ENCODE peak calls at places on chromosomes 13 and 19, in five cellular contexts. One of them, this sample, is unnamed.

GRCh38 chr13:60974296-60974695 is 441.4 kb downstream of the PCDH20 start:
- DNase-seq in ELF-1: peak
- DNase-seq in mesendoderm: peak
- DNase-seq in C1 segment of cervical spinal cord: no peak
- DNase-seq in NCI-H2227 treated with DMSO at 0.1 percent for 48 hours: no peak
- DNase-seq in this sample: no peak

GRCh38 chr19:31354316-31354715 is 5.1 kb upstream of the TSHZ3 start:
- DNase-seq in ELF-1: peak
- DNase-seq in mesendoderm: no peak
- DNase-seq in C1 segment of cervical spinal cord: no peak
- DNase-seq in NCI-H2227 treated with DMSO at 0.1 percent for 48 hours: no peak
- DNase-seq in this sample: no peak

GRCh38 chr19:16062789-16063188 is 13.5 kb upstream of the TPM4 start:
- DNase-seq in mesendoderm: peak
- DNase-seq in ELF-1: peak
- DNase-seq in NCI-H2227 treated with DMSO at 0.1 percent for 48 hours: no peak
- DNase-seq in C1 segment of cervical spinal cord: no peak
- DNase-seq in this sample: no peak

GRCh38 chr13:109748677-109749076 is 37.7 kb downstream of the IRS2 start:
- DNase-seq in NCI-H2227 treated with DMSO at 0.1 percent for 48 hours: no peak
- DNase-seq in C1 segment of cervical spinal cord: no peak
- DNase-seq in mesendoderm: no peak
- DNase-seq in ELF-1: no peak
- DNase-seq in this sample: no peak

GRCh38 chr19:19342086-19343015 is 21.7 kb downstream of the MAU2 start:
- DNase-seq in C1 segment of cervical spinal cord: peak
- DNase-seq in ELF-1: peak
- DNase-seq in mesendoderm: peak
- DNase-seq in NCI-H2227 treated with DMSO at 0.1 percent for 48 hours: peak
- DNase-seq in this sample: no peak

GRCh38 chr13:100100115-100100879 is 11.4 kb downstream of the PCCA start:
- DNase-seq in NCI-H2227 treated with DMSO at 0.1 percent for 48 hours: peak
- DNase-seq in ELF-1: no peak
- DNase-seq in mesendoderm: no peak
- DNase-seq in C1 segment of cervical spinal cord: peak
- DNase-seq in this sample: no peak

GRCh38 chr19:54534156-54534555 is 31.5 kb downstream of the LAIR2 start:
- DNase-seq in NCI-H2227 treated with DMSO at 0.1 percent for 48 hours: no peak
- DNase-seq in ELF-1: no peak
- DNase-seq in C1 segment of cervical spinal cord: no peak
- DNase-seq in mesendoderm: no peak
- DNase-seq in this sample: no peak

GRCh38 chr13:114285166-114285808 is 3.9 kb downstream of the UPF3A start:
- DNase-seq in C1 segment of cervical spinal cord: peak
- DNase-seq in mesendoderm: no peak
- DNase-seq in ELF-1: no peak
- DNase-seq in NCI-H2227 treated with DMSO at 0.1 percent for 48 hours: no peak
- DNase-seq in this sample: no peak

GRCh38 chr19:51219307-51219706 is 5.6 kb upstream of the CD33 start:
- DNase-seq in ELF-1: no peak
- DNase-seq in NCI-H2227 treated with DMSO at 0.1 percent for 48 hours: no peak
- DNase-seq in C1 segment of cervical spinal cord: no peak
- DNase-seq in mesendoderm: no peak
- DNase-seq in this sample: no peak

GRCh38 chr13:64531400-64531799 is 2698.7 kb downstream of the PCDH9 start:
- DNase-seq in mesendoderm: no peak
- DNase-seq in C1 segment of cervical spinal cord: no peak
- DNase-seq in NCI-H2227 treated with DMSO at 0.1 percent for 48 hours: no peak
- DNase-seq in ELF-1: no peak
- DNase-seq in this sample: no peak

GRCh38 chr13:94706854-94707399 is 5.4 kb downstream of the SOX21 start:
- DNase-seq in C1 segment of cervical spinal cord: peak
- DNase-seq in ELF-1: peak
- DNase-seq in NCI-H2227 treated with DMSO at 0.1 percent for 48 hours: no peak
- DNase-seq in mesendoderm: no peak
- DNase-seq in this sample: no peak

GRCh38 chr13:41548031-41548430 is 90.7 kb downstream of the RGCC start:
- DNase-seq in ELF-1: no peak
- DNase-seq in C1 segment of cervical spinal cord: no peak
- DNase-seq in NCI-H2227 treated with DMSO at 0.1 percent for 48 hours: no peak
- DNase-seq in mesendoderm: no peak
- DNase-seq in this sample: no peak

GRCh38 chr13:103386341-103386740 is 320.1 kb upstream of the SLC10A2 start:
- DNase-seq in mesendoderm: peak
- DNase-seq in NCI-H2227 treated with DMSO at 0.1 percent for 48 hours: no peak
- DNase-seq in ELF-1: no peak
- DNase-seq in C1 segment of cervical spinal cord: no peak
- DNase-seq in this sample: no peak

GRCh38 chr13:52356327-52356726 is 49.6 kb downstream of the THSD1 start:
- DNase-seq in ELF-1: no peak
- DNase-seq in C1 segment of cervical spinal cord: no peak
- DNase-seq in NCI-H2227 treated with DMSO at 0.1 percent for 48 hours: no peak
- DNase-seq in mesendoderm: peak
- DNase-seq in this sample: no peak

GRCh38 chr19:53057904-53058579 is 13.5 kb downstream of the ERVV-2 start:
- DNase-seq in ELF-1: peak
- DNase-seq in mesendoderm: peak
- DNase-seq in NCI-H2227 treated with DMSO at 0.1 percent for 48 hours: peak
- DNase-seq in C1 segment of cervical spinal cord: no peak
- DNase-seq in this sample: no peak

GRCh38 chr13:50942630-50943311 is 33.2 kb downstream of the RNASEH2B start:
- DNase-seq in ELF-1: peak
- DNase-seq in mesendoderm: peak
- DNase-seq in C1 segment of cervical spinal cord: no peak
- DNase-seq in NCI-H2227 treated with DMSO at 0.1 percent for 48 hours: no peak
- DNase-seq in this sample: no peak

GRCh38 chr19:39419003-39419402 is 6.5 kb downstream of the PLEKHG2 start:
- DNase-seq in C1 segment of cervical spinal cord: no peak
- DNase-seq in mesendoderm: no peak
- DNase-seq in NCI-H2227 treated with DMSO at 0.1 percent for 48 hours: no peak
- DNase-seq in ELF-1: no peak
- DNase-seq in this sample: no peak

GRCh38 chr13:33578786-33579185 is 239.2 kb upstream of the RFC3 start:
- DNase-seq in NCI-H2227 treated with DMSO at 0.1 percent for 48 hours: no peak
- DNase-seq in ELF-1: no peak
- DNase-seq in mesendoderm: peak
- DNase-seq in C1 segment of cervical spinal cord: no peak
- DNase-seq in this sample: no peak

GRCh38 chr19:50046649-50047503 is 21.1 kb downstream of the ZNF473 start:
- DNase-seq in C1 segment of cervical spinal cord: peak
- DNase-seq in mesendoderm: peak
- DNase-seq in NCI-H2227 treated with DMSO at 0.1 percent for 48 hours: no peak
- DNase-seq in ELF-1: peak
- DNase-seq in this sample: no peak

GRCh38 chr13:73136776-73137175 is 78.0 kb downstream of the KLF5 start:
- DNase-seq in C1 segment of cervical spinal cord: no peak
- DNase-seq in ELF-1: no peak
- DNase-seq in mesendoderm: no peak
- DNase-seq in NCI-H2227 treated with DMSO at 0.1 percent for 48 hours: no peak
- DNase-seq in this sample: no peak

GRCh38 chr19:11041966-11042627 is 47.2 kb upstream of the LDLR start:
- DNase-seq in C1 segment of cervical spinal cord: no peak
- DNase-seq in ELF-1: no peak
- DNase-seq in mesendoderm: no peak
- DNase-seq in NCI-H2227 treated with DMSO at 0.1 percent for 48 hours: no peak
- DNase-seq in this sample: no peak

GRCh38 chr19:49924004-49924880 is 4.8 kb upstream of the ATF5 start:
- DNase-seq in ELF-1: no peak
- DNase-seq in C1 segment of cervical spinal cord: no peak
- DNase-seq in NCI-H2227 treated with DMSO at 0.1 percent for 48 hours: no peak
- DNase-seq in mesendoderm: peak
- DNase-seq in this sample: no peak

GRCh38 chr13:112859817-112860190 is 109.2 kb upstream of the MCF2L start:
- DNase-seq in mesendoderm: peak
- DNase-seq in ELF-1: no peak
- DNase-seq in C1 segment of cervical spinal cord: peak
- DNase-seq in NCI-H2227 treated with DMSO at 0.1 percent for 48 hours: no peak
- DNase-seq in this sample: no peak

GRCh38 chr13:37295573-37295972 is 190.1 kb upstream of the CSNK1A1L start:
- DNase-seq in ELF-1: no peak
- DNase-seq in NCI-H2227 treated with DMSO at 0.1 percent for 48 hours: no peak
- DNase-seq in mesendoderm: no peak
- DNase-seq in C1 segment of cervical spinal cord: no peak
- DNase-seq in this sample: no peak

This sample was measured in esophagus squamous epithelium.